ENCODE peak calls at places on chromosomes 13 and 19, in six cellular contexts. One of them, this sample, is unnamed.

GRCh38 chr19:5623397-5624153 is 692 bp downstream of the SAFB start:
- DNase-seq in H1: no peak
- DNase-seq in HepG2: no peak
- DNase-seq in K562: peak
- DNase-seq in endothelial cell of umbilical vein: peak
- DNase-seq in HCT116: no peak
- DNase-seq in this sample: no peak

GRCh38 chr19:19342086-19343015 is 21.7 kb downstream of the MAU2 start:
- DNase-seq in H1: peak
- DNase-seq in HepG2: peak
- DNase-seq in K562: peak
- DNase-seq in endothelial cell of umbilical vein: peak
- DNase-seq in HCT116: peak
- DNase-seq in this sample: no peak

GRCh38 chr19:17124025-17124424 is 48.4 kb downstream of the MYO9B start:
- DNase-seq in H1: no peak
- DNase-seq in HepG2: no peak
- DNase-seq in K562: no peak
- DNase-seq in endothelial cell of umbilical vein: no peak
- DNase-seq in HCT116: no peak
- DNase-seq in this sample: no peak

GRCh38 chr13:27054760-27055159 is 116.9 kb downstream of the USP12 start:
- DNase-seq in H1: no peak
- DNase-seq in HepG2: no peak
- DNase-seq in K562: no peak
- DNase-seq in endothelial cell of umbilical vein: no peak
- DNase-seq in HCT116: no peak
- DNase-seq in this sample: no peak

GRCh38 chr13:25192936-25193335 is 20.8 kb upstream of the AMER2 start:
- DNase-seq in H1: no peak
- DNase-seq in HepG2: no peak
- DNase-seq in K562: no peak
- DNase-seq in endothelial cell of umbilical vein: no peak
- DNase-seq in HCT116: no peak
- DNase-seq in this sample: no peak

GRCh38 chr13:48210178-48210577 is 22.8 kb upstream of the ITM2B start:
- DNase-seq in H1: no peak
- DNase-seq in HepG2: no peak
- DNase-seq in K562: no peak
- DNase-seq in endothelial cell of umbilical vein: no peak
- DNase-seq in HCT116: no peak
- DNase-seq in this sample: no peak

GRCh38 chr13:52743988-52744387 is 4.4 kb upstream of the CNMD start:
- DNase-seq in H1: no peak
- DNase-seq in HepG2: no peak
- DNase-seq in K562: no peak
- DNase-seq in endothelial cell of umbilical vein: no peak
- DNase-seq in HCT116: no peak
- DNase-seq in this sample: no peak

GRCh38 chr13:34025746-34026145 is 207.8 kb downstream of the RFC3 start:
- DNase-seq in H1: no peak
- DNase-seq in HepG2: no peak
- DNase-seq in K562: no peak
- DNase-seq in endothelial cell of umbilical vein: peak
- DNase-seq in HCT116: no peak
- DNase-seq in this sample: no peak

GRCh38 chr13:102487330-102487729 is 85.5 kb upstream of the FGF14 start:
- DNase-seq in H1: no peak
- DNase-seq in HepG2: no peak
- DNase-seq in K562: no peak
- DNase-seq in endothelial cell of umbilical vein: no peak
- DNase-seq in HCT116: no peak
- DNase-seq in this sample: no peak

GRCh38 chr13:69524459-69525155 is 583.0 kb upstream of the ATXN8OS start:
- DNase-seq in H1: no peak
- DNase-seq in HepG2: no peak
- DNase-seq in K562: no peak
- DNase-seq in endothelial cell of umbilical vein: no peak
- DNase-seq in HCT116: no peak
- DNase-seq in this sample: peak

GRCh38 chr19:19446655-19447437 is 41.4 kb downstream of the GATAD2A start:
- DNase-seq in H1: no peak
- DNase-seq in HepG2: no peak
- DNase-seq in K562: no peak
- DNase-seq in endothelial cell of umbilical vein: no peak
- DNase-seq in HCT116: no peak
- DNase-seq in this sample: no peak

GRCh38 chr19:49710372-49710951 is 19.5 kb downstream of the CPT1C start:
- DNase-seq in H1: no peak
- DNase-seq in HepG2: no peak
- DNase-seq in K562: peak
- DNase-seq in endothelial cell of umbilical vein: no peak
- DNase-seq in HCT116: peak
- DNase-seq in this sample: no peak

GRCh38 chr19:49930483-49931011 is 1.2 kb upstream of the NUP62 start:
- DNase-seq in H1: no peak
- DNase-seq in HepG2: no peak
- DNase-seq in K562: peak
- DNase-seq in endothelial cell of umbilical vein: no peak
- DNase-seq in HCT116: peak
- DNase-seq in this sample: no peak

GRCh38 chr19:18100710-18101109 is 3.1 kb downstream of the MAST3 start:
- DNase-seq in H1: no peak
- DNase-seq in HepG2: peak
- DNase-seq in K562: peak
- DNase-seq in endothelial cell of umbilical vein: no peak
- DNase-seq in HCT116: no peak
- DNase-seq in this sample: no peak

GRCh38 chr19:46299004-46299509 is 2.2 kb downstream of the HIF3A start:
- DNase-seq in H1: no peak
- DNase-seq in HepG2: peak
- DNase-seq in K562: no peak
- DNase-seq in endothelial cell of umbilical vein: peak
- DNase-seq in HCT116: peak
- DNase-seq in this sample: no peak

GRCh38 chr19:46787331-46788100 is 878 bp downstream of the SLC1A5 start:
- DNase-seq in H1: no peak
- DNase-seq in HepG2: peak
- DNase-seq in K562: peak
- DNase-seq in endothelial cell of umbilical vein: peak
- DNase-seq in HCT116: no peak
- DNase-seq in this sample: no peak

GRCh38 chr13:72953391-72953960 is 105.3 kb upstream of the KLF5 start:
- DNase-seq in H1: no peak
- DNase-seq in HepG2: no peak
- DNase-seq in K562: no peak
- DNase-seq in endothelial cell of umbilical vein: no peak
- DNase-seq in HCT116: no peak
- DNase-seq in this sample: no peak

GRCh38 chr13:30045916-30046704 is 195.7 kb upstream of the UBL3 start:
- DNase-seq in H1: no peak
- DNase-seq in HepG2: no peak
- DNase-seq in K562: no peak
- DNase-seq in endothelial cell of umbilical vein: no peak
- DNase-seq in HCT116: no peak
- DNase-seq in this sample: no peak
- H3K27ac ChIP-seq in H1: no peak
- H3K27ac ChIP-seq in HepG2: no peak
- H3K27ac ChIP-seq in K562: no peak
- H3K27ac ChIP-seq in endothelial cell of umbilical vein: no peak
- H3K27ac ChIP-seq in HCT116: no peak
- H3K27ac ChIP-seq in this sample: no peak

GRCh38 chr13:106533101-106533939 is 2.1 kb downstream of the EFNB2 start:
- DNase-seq in H1: no peak
- DNase-seq in HepG2: peak
- DNase-seq in K562: no peak
- DNase-seq in endothelial cell of umbilical vein: peak
- DNase-seq in HCT116: no peak
- DNase-seq in this sample: no peak
- TF ChIP-seq EZH2 in H1: no peak
- TF ChIP-seq EZH2 in HepG2: peak
- TF ChIP-seq EZH2 in K562: no peak
- TF ChIP-seq EZH2 in endothelial cell of umbilical vein: no peak
- TF ChIP-seq EZH2 in HCT116: no peak
- TF ChIP-seq EZH2 in this sample: no peak

DNA sequence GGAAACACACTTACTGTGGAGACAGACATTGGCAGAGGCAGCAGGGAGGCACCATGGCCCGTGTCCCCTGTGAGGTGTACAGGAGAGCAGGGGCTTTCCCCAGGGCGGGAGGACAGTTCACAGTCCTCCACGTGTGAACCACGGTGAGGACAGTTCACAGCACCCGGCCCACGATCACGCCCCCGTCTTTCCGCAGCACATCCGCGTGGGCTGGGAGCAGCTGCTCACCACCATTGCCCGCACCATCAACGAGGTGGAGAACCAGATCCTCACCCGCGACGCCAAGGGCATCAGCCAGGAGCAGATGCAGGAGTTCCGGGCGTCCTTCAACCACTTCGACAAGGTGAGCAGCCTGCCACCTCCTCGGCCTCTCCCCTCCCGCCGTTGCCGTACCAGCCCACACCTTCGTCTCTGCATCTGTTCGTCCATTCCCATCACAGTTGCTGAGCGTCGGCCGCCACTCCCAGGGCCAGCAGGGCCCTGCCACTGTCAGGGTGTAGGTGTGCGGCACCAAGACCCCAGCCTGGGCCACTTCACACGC is 17.4 kb downstream of the CAPN12 start:
- DNase-seq in H1: no peak
- DNase-seq in HepG2: no peak
- DNase-seq in K562: no peak
- DNase-seq in endothelial cell of umbilical vein: no peak
- DNase-seq in HCT116: no peak
- DNase-seq in this sample: no peak
- TF ChIP-seq POLR2AphosphoS5 in H1: no peak
- TF ChIP-seq POLR2AphosphoS5 in HepG2: no peak
- TF ChIP-seq POLR2AphosphoS5 in K562: no peak
- TF ChIP-seq POLR2AphosphoS5 in endothelial cell of umbilical vein: no peak
- TF ChIP-seq POLR2AphosphoS5 in HCT116: peak
- TF ChIP-seq POLR2AphosphoS5 in this sample: no peak

DNA sequence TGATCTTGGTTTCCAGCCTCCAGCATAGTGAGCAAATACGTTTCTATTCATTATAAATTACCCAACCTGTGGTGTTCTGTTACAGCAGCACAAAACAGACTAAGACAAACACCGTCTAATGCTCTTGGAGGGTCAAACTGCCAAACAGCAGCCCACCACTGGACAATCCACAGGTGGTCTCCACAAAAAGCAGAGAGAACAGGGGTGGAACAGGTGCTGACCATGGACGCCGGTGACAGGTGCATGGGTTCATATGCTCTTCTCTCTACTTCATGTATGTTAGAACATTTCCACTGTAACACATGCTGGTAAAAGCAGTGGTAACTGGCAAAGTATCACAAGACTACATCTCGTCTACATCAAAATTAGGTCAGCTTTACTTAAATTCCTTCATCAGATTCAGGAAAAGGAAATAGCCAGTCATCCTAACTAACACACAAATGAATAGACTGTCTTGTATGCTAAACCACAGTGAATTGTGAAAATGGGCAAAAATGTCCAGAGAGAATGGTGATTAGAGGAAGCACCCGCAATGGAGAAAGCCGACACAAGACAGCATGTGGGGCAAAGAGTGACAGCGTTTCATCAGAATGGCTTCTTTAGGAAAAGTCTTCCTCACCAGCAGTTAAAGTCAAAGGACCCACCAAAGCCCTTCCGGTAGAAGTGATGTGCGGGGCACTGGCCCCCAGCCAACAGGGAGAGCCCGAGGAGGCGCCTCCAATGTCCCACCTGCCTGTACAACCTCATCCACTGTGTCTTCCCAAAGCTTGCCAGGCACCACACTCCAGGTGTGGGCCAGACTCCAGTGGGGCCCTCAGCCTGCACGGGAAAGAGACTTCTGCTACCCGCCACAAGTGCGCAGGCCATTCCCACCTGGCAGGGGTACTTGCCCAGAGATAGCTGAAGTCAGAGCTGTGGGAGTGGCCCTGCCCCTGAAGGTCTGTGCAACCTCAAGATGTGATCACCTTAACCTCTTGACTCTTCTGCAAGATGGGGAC is 6.5 kb downstream of the CARS2 start:
- DNase-seq in H1: no peak
- DNase-seq in HepG2: no peak
- DNase-seq in K562: no peak
- DNase-seq in endothelial cell of umbilical vein: no peak
- DNase-seq in HCT116: no peak
- DNase-seq in this sample: no peak
- H3K27ac ChIP-seq in H1: no peak
- H3K27ac ChIP-seq in HepG2: no peak
- H3K27ac ChIP-seq in K562: no peak
- H3K27ac ChIP-seq in endothelial cell of umbilical vein: no peak
- H3K27ac ChIP-seq in HCT116: no peak
- H3K27ac ChIP-seq in this sample: no peak

GRCh38 chr19:41785653-41786052 is 10.7 kb upstream of the CEACAM3 start:
- DNase-seq in H1: peak
- DNase-seq in HepG2: peak
- DNase-seq in K562: peak
- DNase-seq in endothelial cell of umbilical vein: peak
- DNase-seq in HCT116: peak
- DNase-seq in this sample: peak
- TF ChIP-seq EZH2 in H1: no peak
- TF ChIP-seq EZH2 in HepG2: no peak
- TF ChIP-seq EZH2 in K562: no peak
- TF ChIP-seq EZH2 in endothelial cell of umbilical vein: no peak
- TF ChIP-seq EZH2 in HCT116: no peak
- TF ChIP-seq EZH2 in this sample: no peak

DNA sequence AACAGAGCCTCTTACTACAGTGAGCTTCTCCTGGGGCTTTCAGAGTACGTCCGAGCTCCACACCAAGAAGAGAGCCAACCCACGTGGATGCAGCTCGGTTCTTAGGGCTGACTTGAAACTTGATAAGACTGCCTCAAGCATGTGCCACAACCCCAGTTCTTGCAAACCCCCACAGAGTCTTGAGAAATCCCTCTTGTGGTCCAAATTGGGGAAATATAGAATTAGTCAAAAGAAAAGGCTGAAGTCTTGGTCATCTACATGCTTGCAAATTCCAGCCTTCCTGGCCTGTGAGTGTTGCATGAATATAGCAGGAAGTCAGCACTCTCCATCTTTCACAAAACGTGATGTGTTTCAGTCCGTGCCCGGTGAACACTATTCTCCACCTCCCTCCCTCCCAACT is 95.2 kb downstream of the GGACT start:
- DNase-seq in H1: no peak
- DNase-seq in HepG2: no peak
- DNase-seq in K562: no peak
- DNase-seq in endothelial cell of umbilical vein: no peak
- DNase-seq in HCT116: no peak
- DNase-seq in this sample: no peak
- TF ChIP-seq POLR2AphosphoS5 in H1: no peak
- TF ChIP-seq POLR2AphosphoS5 in HepG2: no peak
- TF ChIP-seq POLR2AphosphoS5 in K562: no peak
- TF ChIP-seq POLR2AphosphoS5 in endothelial cell of umbilical vein: no peak
- TF ChIP-seq POLR2AphosphoS5 in HCT116: no peak
- TF ChIP-seq POLR2AphosphoS5 in this sample: no peak

GRCh38 chr19:34171539-34171876 is 796 bp upstream of the LSM14A start:
- DNase-seq in H1: no peak
- DNase-seq in HepG2: no peak
- DNase-seq in K562: no peak
- DNase-seq in endothelial cell of umbilical vein: no peak
- DNase-seq in HCT116: no peak
- DNase-seq in this sample: no peak
- H3K27ac ChIP-seq in H1: peak
- H3K27ac ChIP-seq in HepG2: peak
- H3K27ac ChIP-seq in K562: peak
- H3K27ac ChIP-seq in endothelial cell of umbilical vein: peak
- H3K27ac ChIP-seq in HCT116: peak
- H3K27ac ChIP-seq in this sample: peak